ENCODE peak calls at places on chromosomes 7 and 10, in nine cellular contexts. M is IMR-90, U is uterus, X is heart left ventricle, H is transverse colon, R is tibial nerve, D is adrenal gland, C is body of pancreas, N is sigmoid colon. Q is an unnamed sample.

GRCh38 chr7:42574693-42575084 is 337.2 kb downstream of the C7orf25 start:
- DNase-seq in U (no peak), C (no peak), M (no peak), H (no peak), N (no peak), X (no peak), D (no peak), R (no peak), Q (no peak)

GRCh38 chr7:130207642-130208041 is at the start of gene SSMEM1:
- DNase-seq in H (no peak), M (peak; percentile 84), U (no peak), X (no peak), N (no peak), C (no peak), R (no peak), D (no peak), Q (no peak)

GRCh38 chr7:119861385-119861784 is 411.6 kb upstream of the KCND2 start:
- DNase-seq in R (no peak), X (no peak), H (no peak), D (no peak), M (no peak), U (no peak), C (no peak), N (no peak), Q (no peak)

GRCh38 chr10:121516071-121516470 is 82.2 kb downstream of the FGFR2 start:
- DNase-seq in U (no peak), N (no peak), H (no peak), X (no peak), C (no peak), D (no peak), R (no peak), M (no peak), Q (no peak)

GRCh38 chr10:4519691-4520402 is 306.2 kb upstream of the AKR1E2 start:
- DNase-seq in H (no peak), U (no peak), X (no peak), C (no peak), M (peak; percentile 72), D (no peak), N (no peak), R (no peak), Q (no peak)

GRCh38 chr10:9786101-9786500 is 1231.6 kb upstream of the CELF2 start:
- DNase-seq in M (peak; percentile 69), D (no peak), U (no peak), C (no peak), H (no peak), X (no peak), N (no peak), R (no peak), Q (no peak)

GRCh38 chr10:113745374-113745773 is 6.1 kb upstream of the PLEKHS1 start:
- DNase-seq in C (no peak), U (no peak), M (no peak), H (no peak), D (no peak), R (no peak), X (no peak), N (no peak), Q (no peak)

GRCh38 chr7:50304911-50305621 is 550 bp downstream of the IKZF1 start:
- DNase-seq in D (no peak), C (no peak), R (no peak), N (no peak), H (peak; percentile 70), U (no peak), M (no peak), X (no peak), Q (peak; percentile 80)

GRCh38 chr10:120336910-120337540 is 120.0 kb upstream of the PLPP4 start:
- DNase-seq in N (no peak), H (peak; percentile 55), M (peak; percentile 11), X (no peak), C (peak; percentile 58), D (peak; percentile 70), U (peak; percentile 16), R (peak; percentile 28), Q (peak; percentile 75)

GRCh38 chr10:8910314-8910713 is 855.8 kb downstream of the GATA3 start:
- DNase-seq in H (no peak), R (no peak), N (no peak), D (no peak), C (no peak), X (no peak), U (no peak), M (no peak), Q (no peak)

GRCh38 chr7:136302049-136302448 is 324.9 kb upstream of the MTPN start:
- DNase-seq in N (no peak), U (no peak), H (no peak), M (no peak), D (no peak), R (no peak), C (no peak), X (no peak), Q (no peak)

GRCh38 chr7:48389977-48390376 is 218.7 kb downstream of the ABCA13 start:
- DNase-seq in X (no peak), D (no peak), M (peak; percentile 27), R (no peak), N (no peak), C (no peak), U (no peak), H (no peak), Q (no peak)

DNA sequence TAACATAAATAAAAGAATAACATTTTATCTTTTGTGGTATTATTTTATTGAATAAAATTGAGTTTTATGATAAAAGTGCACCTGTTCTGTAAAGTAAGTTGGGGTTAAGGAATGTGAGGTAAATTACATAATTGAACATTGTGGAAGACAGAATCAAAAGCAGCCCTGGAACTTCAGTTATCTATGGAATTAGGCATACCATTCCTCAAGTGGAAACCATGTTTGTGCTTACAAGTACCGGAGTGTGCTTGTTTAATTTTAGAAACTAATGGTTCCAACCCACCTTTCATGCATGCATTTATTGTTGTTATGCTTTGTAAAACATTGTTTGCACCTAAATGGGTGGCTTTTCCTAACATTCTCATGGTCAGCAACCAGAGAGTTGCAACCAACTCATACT is 28.0 kb downstream of the RBM17 start:
- DNase-seq in M (no peak), N (no peak), R (no peak), U (no peak), X (no peak), H (no peak), C (no peak), D (no peak), Q (no peak)
- TF ChIP-seq POLR2A in M (no peak), N (no peak), R (no peak), U (no peak), X (no peak), H (no peak), C (no peak), D (no peak), Q (no peak)

DNA sequence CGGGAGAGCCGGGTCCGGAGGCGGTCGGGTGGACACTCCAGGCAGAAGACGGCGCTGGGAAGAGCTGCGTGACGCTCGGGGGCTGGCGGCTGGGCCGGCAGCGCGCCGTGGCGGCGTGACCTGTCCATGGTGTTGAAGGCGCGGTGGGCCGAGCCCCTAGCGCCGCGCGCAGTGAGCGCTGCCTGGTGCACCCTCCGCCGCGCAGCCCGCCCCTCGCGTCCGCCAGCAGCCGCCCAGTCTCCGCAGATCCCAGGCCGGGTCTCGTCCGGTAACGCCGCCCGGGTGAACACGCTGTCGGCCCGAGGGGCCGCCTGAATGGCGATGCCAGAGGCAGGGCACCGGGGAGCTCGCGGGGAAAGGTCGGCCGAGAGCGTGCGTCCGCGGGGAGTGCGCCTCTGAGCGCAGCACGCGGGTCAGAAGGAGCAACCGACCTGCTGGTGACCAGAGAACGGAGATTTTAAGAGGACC is 657 bp upstream of the TMEM178B start:
- DNase-seq in N (no peak), C (peak; percentile 29), H (peak; percentile 9), M (peak; percentile 44), X (peak; percentile 44), U (peak; percentile 20), D (peak; percentile 25), R (no peak), Q (no peak)
- H3K27me3 ChIP-seq in N (peaks cover 13% of the 10 kb centered on the region), C (peaks cover 13% of the 10 kb centered on the region), H (peaks cover 88% of the 10 kb centered on the region), M (peaks cover 44% of the 10 kb centered on the region), X (peaks cover 7% of the 10 kb centered on the region), U (peaks cover 7% of the 10 kb centered on the region), D (peaks cover 7% of the 10 kb centered on the region), R (no peaks in the 10 kb centered on the region), Q (no peaks in the 10 kb centered on the region)

DNA sequence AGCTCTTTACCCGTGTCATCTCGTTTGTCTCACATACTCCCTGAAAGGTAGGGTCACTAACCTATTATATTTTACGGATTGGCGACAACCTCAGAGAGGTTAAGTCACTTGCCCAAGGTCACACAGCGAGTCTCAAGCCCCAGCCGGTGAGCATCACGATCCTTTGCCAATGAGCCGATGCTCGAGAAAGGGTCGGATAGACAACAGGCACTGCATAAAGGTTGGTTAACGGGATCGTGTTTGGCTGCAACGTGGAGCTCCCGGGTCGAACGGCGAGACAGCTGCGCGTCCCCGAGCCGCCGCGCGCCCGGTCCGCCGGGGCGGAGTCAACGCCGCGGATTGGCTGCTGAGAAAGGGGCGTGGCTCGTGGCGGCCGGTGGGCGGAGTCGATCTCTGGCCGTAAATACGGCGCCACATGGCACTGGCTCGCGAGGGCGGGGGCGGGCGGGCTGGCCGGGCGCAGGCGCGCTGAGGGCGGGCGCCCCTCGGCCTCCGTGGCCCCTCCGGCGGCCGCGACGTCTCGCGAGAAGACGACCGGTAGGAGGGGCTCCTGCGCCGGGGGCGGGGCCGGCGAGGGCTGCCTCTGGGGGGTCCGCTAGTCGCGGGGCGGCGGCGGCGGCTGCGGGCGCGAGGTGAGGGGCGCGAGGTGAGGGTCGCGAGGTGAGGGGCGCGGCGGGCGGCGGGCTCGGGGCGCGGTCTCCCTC is at the start of gene CHST12:
- DNase-seq in D (peak; percentile 97), M (peak; percentile 90), H (peak; percentile 96), X (peak; percentile 96), R (peak; percentile 92), U (peak; percentile 96), C (peak; percentile 97), N (peak; percentile 97), Q (peak; percentile 98)
- H3K27ac ChIP-seq in D (peak within 1 kb of the TSS; percentile 65), M (peak within 1 kb of the TSS; percentile 50), H (peak within 1 kb of the TSS; percentile 87), X (peak within 1 kb of the TSS; percentile 84), R (peak within 1 kb of the TSS; percentile 84), U (peak within 1 kb of the TSS; percentile 82), C (peak within 1 kb of the TSS; percentile 16), N (peak within 1 kb of the TSS; percentile 82), Q (peak within 1 kb of the TSS; percentile 61)

GRCh38 chr10:17238445-17239275 is 10.6 kb downstream of the VIM start:
- DNase-seq in U (no peak), H (no peak), X (no peak), M (peak; percentile 80), N (no peak), C (no peak), D (no peak), R (no peak), Q (no peak)
- TF ChIP-seq POLR2A in U (no peak), H (no peak), X (no peak), M (peak; percentile 94), N (no peak), C (no peak), D (no peak), R (no peak), Q (no peak)

DNA sequence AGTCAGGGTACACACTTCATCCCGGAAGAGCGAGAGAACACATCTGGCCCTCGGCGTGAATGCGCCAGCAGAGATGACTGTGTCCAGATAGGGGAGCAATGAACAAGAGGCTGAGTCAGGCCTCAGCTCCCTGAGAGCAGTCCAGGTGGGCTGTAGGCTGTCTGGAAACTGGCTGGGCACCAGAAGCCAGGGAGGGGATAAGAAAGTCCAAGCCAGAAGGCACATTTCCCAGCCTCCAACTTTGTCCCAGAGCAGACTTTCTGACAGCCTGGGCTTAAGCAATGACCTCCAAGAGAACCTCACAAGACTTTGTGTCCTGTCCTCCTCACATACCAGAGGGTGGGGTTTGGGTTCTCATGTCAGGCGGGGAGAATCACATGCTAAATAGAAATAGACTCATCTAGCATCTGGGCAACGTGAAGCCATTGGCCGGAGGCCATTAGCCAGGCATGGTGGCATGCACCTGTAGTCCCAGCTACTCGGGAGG is 157.2 kb downstream of the ARHGAP12 start:
- DNase-seq in C (peak; percentile 94), D (no peak), R (no peak), H (no peak), M (peak; percentile 70), N (peak; percentile 83), X (peak; percentile 70), U (peak; percentile 68), Q (no peak)
- H3K27me3 ChIP-seq in C (no peaks in the 10 kb centered on the region), D (no peaks in the 10 kb centered on the region), R (no peaks in the 10 kb centered on the region), H (no peaks in the 10 kb centered on the region), M (no peaks in the 10 kb centered on the region), N (no peaks in the 10 kb centered on the region), X (no peaks in the 10 kb centered on the region), U (no peaks in the 10 kb centered on the region), Q (no peaks in the 10 kb centered on the region)

GRCh38 chr10:24383681-24384106 is 174.8 kb downstream of the KIAA1217 start:
- DNase-seq in R (peak; percentile 91), X (peak; percentile 88), N (peak; percentile 94), U (peak; percentile 72), M (peak; percentile 98), C (peak; percentile 95), H (peak; percentile 91), D (peak; percentile 97), Q (peak; percentile 86)
- H3K27ac ChIP-seq in R (no peak overlapping the region), X (peak overlapping the region; percentile 70), N (peak overlapping the region; percentile 54), U (no peak overlapping the region), M (peak overlapping the region; percentile 41), C (peak overlapping the region; percentile 94), H (peak overlapping the region; percentile 73), D (peak overlapping the region; percentile 74), Q (peak overlapping the region; percentile 74)